ENCODE peak calls at places on chromosomes 3 and 15, in ten cellular contexts. Y, U, Q, P, Z, B, K, G, X and A are unnamed samples.

GRCh38 chr3:127970966-127971592 is 56.0 kb downstream of the KBTBD12 start:
- DNase-seq in Y (no peak), U (no peak), Q (no peak), P (no peak), Z (no peak), B (peak; percentile 20), K (no peak), G (no peak), X (peak; percentile 59), A (peak; percentile 56)

GRCh38 chr15:60001642-60002527 is 2.2 kb upstream of the FOXB1 start:
- DNase-seq in Y (peak; percentile 15), U (no peak), Q (no peak), P (no peak), Z (no peak), B (no peak), K (no peak), G (no peak), X (peak; percentile 8), A (no peak)

GRCh38 chr3:45819543-45819942 is 22.4 kb downstream of the LZTFL1 start:
- DNase-seq in Y (no peak), U (no peak), Q (peak; percentile 7), P (no peak), Z (no peak), B (peak; percentile 6), K (no peak), G (no peak), X (no peak), A (no peak)

GRCh38 chr3:151210676-151211381 is 7.8 kb upstream of the GPR171 start:
- DNase-seq in Y (no peak), U (no peak), Q (no peak), P (no peak), Z (no peak), B (no peak), K (no peak), G (no peak), X (peak; percentile 7), A (no peak)

GRCh38 chr3:14633819-14634424 is 17.6 kb upstream of the CCDC174 start:
- DNase-seq in Y (peak; percentile 54), U (no peak), Q (no peak), P (no peak), Z (peak; percentile 25), B (peak; percentile 27), K (peak; percentile 80), G (peak; percentile 64), X (peak; percentile 66), A (peak; percentile 70)

GRCh38 chr3:187689984-187690383 is 12.4 kb downstream of the RTP2 start:
- DNase-seq in Y (no peak), U (no peak), Q (no peak), P (no peak), Z (no peak), B (peak; percentile 47), K (no peak), G (no peak), X (no peak), A (no peak)

GRCh38 chr3:124730129-124730919 is at the start of gene UMPS:
- DNase-seq in Y (peak; percentile 90), U (no peak), Q (no peak), P (peak; percentile 94), Z (peak; percentile 94), B (peak; percentile 56), K (peak; percentile 96), G (peak; percentile 84), X (peak; percentile 91), A (peak; percentile 93)

GRCh38 chr15:59543721-59544547 is 67.6 kb upstream of the GCNT3 start:
- DNase-seq in Y (no peak), U (no peak), Q (no peak), P (no peak), Z (peak; percentile 73), B (no peak), K (no peak), G (no peak), X (peak; percentile 32), A (peak; percentile 59)

GRCh38 chr15:62149729-62150128 is 15.4 kb downstream of the C2CD4B start:
- DNase-seq in Y (no peak), U (no peak), Q (no peak), P (no peak), Z (no peak), B (no peak), K (no peak), G (no peak), X (no peak), A (no peak)

GRCh38 chr3:157098121-157098822 is 61.7 kb downstream of the CCNL1 start:
- DNase-seq in Y (no peak), U (no peak), Q (no peak), P (no peak), Z (no peak), B (peak; percentile 83), K (no peak), G (no peak), X (no peak), A (no peak)

GRCh38 chr3:47318921-47319320 is 36.2 kb downstream of the KLHL18 start:
- DNase-seq in Y (no peak), U (no peak), Q (no peak), P (no peak), Z (no peak), B (no peak), K (no peak), G (no peak), X (no peak), A (no peak)

GRCh38 chr3:48186993-48187578 is 1.1 kb downstream of the CDC25A start:
- DNase-seq in Y (no peak), U (no peak), Q (no peak), P (no peak), Z (no peak), B (no peak), K (no peak), G (no peak), X (no peak), A (no peak)

GRCh38 chr15:74421302-74422245 is 12.2 kb downstream of the SEMA7A start:
- DNase-seq in Y (no peak), U (no peak), Q (no peak), P (no peak), Z (no peak), B (no peak), K (no peak), G (no peak), X (no peak), A (no peak)

GRCh38 chr15:37517106-37517505 is 416.8 kb upstream of the MEIS2 start:
- DNase-seq in Y (no peak), U (no peak), Q (no peak), P (no peak), Z (no peak), B (peak; percentile 0), K (no peak), G (no peak), X (no peak), A (no peak)

GRCh38 chr15:90086868-90087268 is 15.4 kb downstream of the IDH2 start:
- DNase-seq in Y (peak; percentile 66), U (no peak), Q (no peak), P (no peak), Z (no peak), B (no peak), K (peak; percentile 74), G (peak; percentile 68), X (peak; percentile 71), A (peak; percentile 71)

GRCh38 chr3:184361532-184361931 is at the start of the genes CLCN2 and POLR2H:
- DNase-seq in Y (peak; percentile 79), U (no peak), Q (no peak), P (peak; percentile 77), Z (peak; percentile 65), B (no peak), K (peak; percentile 83), G (peak; percentile 70), X (peak; percentile 87), A (peak; percentile 79)

GRCh38 chr3:4670352-4670751 is 177.2 kb downstream of the ITPR1 start:
- DNase-seq in Y (peak; percentile 38), U (no peak), Q (no peak), P (no peak), Z (no peak), B (no peak), K (no peak), G (peak; percentile 55), X (peak; percentile 7), A (no peak)
- TF ChIP-seq CTCF in Y (peak; percentile 46), U (peak; percentile 65), Q (peak; percentile 37), P (no peak), Z (peak; percentile 35), B (peak; percentile 40), K (no peak), G (peak; percentile 19), X (no peak), A (no peak)

DNA sequence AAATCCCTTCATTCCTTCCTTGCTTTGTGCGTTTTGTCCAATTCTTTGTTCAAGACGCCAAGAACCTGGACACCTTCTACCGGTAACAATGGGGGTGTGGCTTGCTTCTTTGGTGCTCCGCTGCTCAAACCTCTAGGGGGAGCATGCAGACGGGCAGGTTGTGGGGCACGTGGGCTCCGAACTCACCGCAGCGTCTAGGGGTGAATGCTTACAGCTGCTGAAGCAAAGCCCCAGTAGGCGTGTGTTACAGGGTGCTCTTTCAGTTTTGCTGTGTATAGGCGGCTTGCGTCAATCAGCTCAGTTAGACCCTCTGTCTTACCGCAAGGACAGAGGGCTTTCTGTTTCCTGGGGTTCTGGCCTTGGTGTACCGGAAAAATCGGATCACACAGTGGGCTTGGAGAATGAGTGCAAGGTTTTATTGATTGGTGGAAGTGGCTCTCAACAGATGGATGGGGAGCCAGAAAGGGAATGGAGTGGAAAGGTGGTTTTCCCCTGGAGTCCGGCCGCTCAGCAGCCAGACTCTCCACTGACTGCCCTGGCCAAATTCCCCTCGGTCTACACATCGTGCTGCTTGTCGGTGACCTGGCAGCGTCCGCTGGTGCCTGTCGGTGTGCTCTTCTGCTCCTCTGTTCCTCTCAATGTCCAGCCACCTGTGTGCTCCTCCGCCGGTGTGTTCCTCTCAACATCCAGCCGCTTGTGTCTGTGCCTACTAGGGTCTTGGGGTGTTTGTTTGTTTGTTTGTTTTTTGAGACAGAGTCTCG is 1.2 kb upstream of the LRRC34 start:
- DNase-seq in Y (no peak), U (peak; percentile 54), Q (no peak), P (no peak), Z (peak; percentile 85), B (no peak), K (peak; percentile 68), G (peak; percentile 71), X (peak; percentile 79), A (peak; percentile 76)
- TF ChIP-seq CTCF in Y (no peak), U (peak; percentile 78), Q (peak; percentile 19), P (no peak), Z (peak; percentile 89), B (peak; percentile 2), K (peak; percentile 53), G (no peak), X (peak; percentile 71), A (peak; percentile 70)

DNA sequence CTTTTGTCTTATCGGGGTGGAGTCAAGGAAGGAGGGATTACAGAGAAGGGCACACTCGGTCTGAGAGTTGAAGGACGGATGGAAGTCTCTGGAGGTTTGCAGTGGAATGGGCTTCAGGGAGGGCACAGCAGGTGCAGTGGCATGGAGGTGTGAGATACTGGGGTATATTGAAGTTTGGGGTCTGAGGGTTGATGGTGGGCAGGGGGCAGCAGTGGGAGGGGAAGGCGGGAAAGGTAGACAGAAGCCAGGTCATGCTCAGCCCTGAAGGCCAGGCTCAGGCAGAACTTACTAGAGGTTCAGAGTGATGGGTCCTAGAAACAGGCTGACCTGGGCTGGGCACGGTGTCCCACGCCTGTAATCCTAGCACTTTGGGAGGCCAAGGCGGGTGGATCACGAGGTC is 52.7 kb downstream of the HRH1 start:
- DNase-seq in Y (no peak), U (no peak), Q (no peak), P (no peak), Z (no peak), B (no peak), K (no peak), G (no peak), X (no peak), A (no peak)
- TF ChIP-seq CTCF in Y (no peak), U (no peak), Q (no peak), P (no peak), Z (no peak), B (no peak), K (no peak), G (no peak), X (no peak), A (no peak)

GRCh38 chr3:8846176-8846575 is 76.8 kb upstream of the OXTR start:
- DNase-seq in Y (no peak), U (no peak), Q (no peak), P (no peak), Z (no peak), B (no peak), K (no peak), G (no peak), X (no peak), A (no peak)
- TF ChIP-seq CTCF in Y (no peak), U (no peak), Q (no peak), P (no peak), Z (no peak), B (no peak), K (no peak), G (no peak), X (no peak), A (no peak)